ENCODE peak calls at places on chromosome 14, in nine cellular contexts. D, B, W, A, Z, V, C, Y and F are unnamed samples.

GRCh38 chr14:88327497-88327896 is 4.4 kb upstream of the KCNK10 start:
- DNase-seq in C (no peak), W (no peak), A (no peak), V (no peak), Z (no peak), D (no peak), Y (no peak), B (no peak), F (no peak)

GRCh38 chr14:67722293-67722692 is 20.6 kb downstream of the RDH12 start:
- DNase-seq in W (no peak), D (no peak), C (no peak), A (no peak), Y (peak), V (peak), Z (peak), B (no peak), F (peak)

GRCh38 chr14:32593290-32593942 is 264.3 kb downstream of the AKAP6 start:
- DNase-seq in A (peak), Y (peak), B (no peak), V (peak), D (no peak), C (no peak), W (no peak), Z (no peak), F (peak)

GRCh38 chr14:72643317-72643801 is 250.5 kb downstream of the DPF3 start:
- DNase-seq in V (peak), Y (peak), Z (no peak), D (no peak), C (no peak), A (peak), B (no peak), W (no peak), F (peak)

GRCh38 chr14:68397827-68398226 is 395.0 kb downstream of the ZFP36L1 start:
- DNase-seq in B (no peak), A (peak), V (peak), D (no peak), C (no peak), W (no peak), Z (no peak), Y (peak), F (peak)

GRCh38 chr14:76967788-76968187 is 60.7 kb downstream of the IRF2BPL start:
- DNase-seq in C (no peak), W (no peak), A (no peak), D (no peak), V (no peak), Z (no peak), Y (no peak), B (no peak), F (no peak)

GRCh38 chr14:22910916-22911315 is 8.0 kb downstream of the RBM23 start:
- DNase-seq in W (no peak), D (no peak), V (no peak), Y (no peak), C (no peak), A (no peak), Z (no peak), B (no peak), F (no peak)

GRCh38 chr14:50559990-50560928 is at the start of gene ATL1:
- DNase-seq in Y (peak), B (peak), A (no peak), V (peak), Z (peak), W (peak), D (no peak), C (peak), F (peak)

GRCh38 chr14:75002392-75003249 is at the start of gene EIF2B2:
- DNase-seq in A (peak), V (peak), Y (peak), B (peak), C (peak), D (peak), W (peak), Z (peak), F (peak)

GRCh38 chr14:93892923-93893549 is 34.1 kb upstream of the FAM181A start:
- DNase-seq in W (peak), B (peak), Z (peak), D (peak), C (peak), A (no peak), Y (peak), V (peak), F (peak)

GRCh38 chr14:93861846-93862641 is 65.1 kb upstream of the FAM181A start:
- DNase-seq in V (no peak), D (no peak), Z (no peak), W (no peak), A (no peak), C (no peak), Y (no peak), B (no peak), F (no peak)

GRCh38 chr14:94952097-94952496 is 182.2 kb upstream of the GSC start:
- DNase-seq in B (no peak), C (no peak), V (no peak), Y (no peak), A (no peak), W (no peak), Z (no peak), D (no peak), F (no peak)

GRCh38 chr14:74609721-74610120 is 2.3 kb downstream of the LTBP2 start:
- DNase-seq in Z (no peak), D (no peak), W (no peak), A (no peak), B (no peak), Y (peak), V (peak), C (no peak), F (no peak)

GRCh38 chr14:35534884-35535793 is 1.2 kb downstream of the INSM2 start:
- DNase-seq in B (peak), C (no peak), A (peak), D (peak), Z (peak), Y (peak), V (peak), W (peak), F (peak)

GRCh38 chr14:104865069-104865630 is at the start of gene CEP170B:
- DNase-seq in V (peak), A (no peak), Y (peak), B (peak), Z (no peak), W (no peak), D (no peak), C (no peak), F (peak)